ENCODE peak calls at places on chromosomes 7 and 10, in eight cellular contexts. L, J, A, I, W, O, P and H are unnamed samples.

GRCh38 chr7:39950473-39951155 is 558 bp downstream of the CDK13 start:
- DNase-seq in L (no peak), J (peak; percentile 70), A (peak; percentile 50), I (peak; percentile 65), W (peak; percentile 53), O (no peak), P (no peak), H (no peak)

GRCh38 chr7:116227678-116228239 is 17.4 kb downstream of the TES start:
- DNase-seq in L (peak; percentile 72), J (no peak), A (peak; percentile 92), I (no peak), W (peak; percentile 83), O (peak; percentile 96), P (no peak), H (no peak)

GRCh38 chr7:92641921-92642511 is 51.8 kb upstream of the FAM133B start:
- DNase-seq in L (peak; percentile 18), J (no peak), A (peak; percentile 87), I (no peak), W (peak; percentile 83), O (peak; percentile 77), P (no peak), H (peak; percentile 84)

GRCh38 chr10:49512121-49512809 is 26.7 kb downstream of the ERCC6 start:
- DNase-seq in L (no peak), J (no peak), A (peak; percentile 47), I (no peak), W (peak; percentile 52), O (peak; percentile 50), P (no peak), H (no peak)

GRCh38 chr10:102281103-102281502 is 35.8 kb downstream of the GBF1 start:
- DNase-seq in L (peak; percentile 8), J (no peak), A (no peak), I (no peak), W (no peak), O (no peak), P (no peak), H (no peak)

GRCh38 chr10:4527281-4527960 is 298.6 kb upstream of the AKR1E2 start:
- DNase-seq in L (no peak), J (no peak), A (peak; percentile 58), I (no peak), W (peak; percentile 32), O (peak; percentile 87), P (no peak), H (peak; percentile 37)

GRCh38 chr10:4662576-4663161 is 163.3 kb upstream of the AKR1E2 start:
- DNase-seq in L (no peak), J (no peak), A (peak; percentile 64), I (no peak), W (no peak), O (peak; percentile 59), P (no peak), H (no peak)

GRCh38 chr10:93272884-93273675 is 199.4 kb downstream of the CYP26A1 start:
- DNase-seq in L (no peak), J (no peak), A (no peak), I (no peak), W (no peak), O (no peak), P (no peak), H (no peak)

GRCh38 chr10:122168598-122168997 is 102.5 kb upstream of the BTBD16 start:
- DNase-seq in L (no peak), J (no peak), A (no peak), I (no peak), W (no peak), O (no peak), P (no peak), H (no peak)

GRCh38 chr7:10799475-10799874 is 174.2 kb upstream of the PHF14 start:
- DNase-seq in L (no peak), J (no peak), A (no peak), I (no peak), W (no peak), O (no peak), P (no peak), H (no peak)

GRCh38 chr10:51010977-51011376 is 63.3 kb upstream of the PRKG1 start:
- DNase-seq in L (no peak), J (no peak), A (peak; percentile 42), I (no peak), W (peak; percentile 52), O (peak; percentile 62), P (no peak), H (no peak)

GRCh38 chr7:84247591-84247990 is 53.0 kb upstream of the SEMA3A start:
- DNase-seq in L (no peak), J (no peak), A (peak; percentile 73), I (no peak), W (peak; percentile 86), O (peak; percentile 81), P (no peak), H (no peak)

GRCh38 chr10:88254091-88254490 is 329.0 kb downstream of the RNLS start:
- DNase-seq in L (no peak), J (no peak), A (peak; percentile 82), I (no peak), W (peak; percentile 91), O (peak; percentile 93), P (no peak), H (peak; percentile 84)

GRCh38 chr10:133421336-133422222 is 2.8 kb downstream of the SPRN start:
- DNase-seq in L (no peak), J (no peak), A (no peak), I (peak; percentile 9), W (no peak), O (no peak), P (peak; percentile 48), H (no peak)

GRCh38 chr7:44213872-44214595 is 13.3 kb downstream of the YKT6 start:
- DNase-seq in L (no peak), J (peak; percentile 14), A (peak; percentile 34), I (peak; percentile 8), W (peak; percentile 61), O (peak; percentile 52), P (no peak), H (peak; percentile 12)

GRCh38 chr10:126060232-126060935 is 164.0 kb downstream of the FANK1 start:
- DNase-seq in L (no peak), J (no peak), A (peak; percentile 88), I (no peak), W (peak; percentile 75), O (peak; percentile 96), P (peak; percentile 77), H (no peak)

GRCh38 chr7:34832020-34832419 is 174.0 kb downstream of the NPSR1 start:
- DNase-seq in L (no peak), J (no peak), A (no peak), I (no peak), W (no peak), O (no peak), P (no peak), H (no peak)

GRCh38 chr10:35306852-35307251 is 29.5 kb upstream of the CCNY start:
- DNase-seq in L (no peak), J (peak; percentile 45), A (no peak), I (no peak), W (peak; percentile 99), O (peak; percentile 36), P (no peak), H (peak; percentile 41)

GRCh38 chr10:7541137-7542087 is 125.4 kb downstream of the ITIH5 start:
- DNase-seq in L (no peak), J (no peak), A (peak; percentile 60), I (peak; percentile 62), W (no peak), O (peak; percentile 25), P (no peak), H (no peak)

GRCh38 chr7:149865437-149865836 is 8.3 kb upstream of the ATP6V0E2 start:
- DNase-seq in L (no peak), J (no peak), A (no peak), I (no peak), W (no peak), O (no peak), P (no peak), H (no peak)

GRCh38 chr10:63738410-63738809 is 217.2 kb downstream of the REEP3 start:
- DNase-seq in L (no peak), J (no peak), A (peak; percentile 61), I (no peak), W (peak; percentile 11), O (peak; percentile 87), P (no peak), H (no peak)

GRCh38 chr7:4612939-4613841 is 68.9 kb upstream of the FOXK1 start:
- DNase-seq in L (no peak), J (no peak), A (peak; percentile 28), I (no peak), W (no peak), O (peak; percentile 24), P (peak; percentile 75), H (no peak)

GRCh38 chr7:131436384-131436783 is 108.7 kb downstream of the MKLN1 start:
- DNase-seq in L (no peak), J (no peak), A (no peak), I (no peak), W (no peak), O (no peak), P (no peak), H (no peak)

GRCh38 chr7:2231992-2232765 is 566 bp downstream of the MAD1L1 start:
- DNase-seq in L (no peak), J (no peak), A (no peak), I (no peak), W (no peak), O (no peak), P (no peak), H (no peak)

GRCh38 chr10:70315276-70315675 is 31.5 kb upstream of the NPFFR1 start:
- DNase-seq in L (no peak), J (no peak), A (no peak), I (no peak), W (no peak), O (no peak), P (no peak), H (no peak)
- TF ChIP-seq CTCF in L (no peak), J (no peak), A (no peak), I (no peak), W (no peak), O (no peak), P (no peak), H (no peak)

DNA sequence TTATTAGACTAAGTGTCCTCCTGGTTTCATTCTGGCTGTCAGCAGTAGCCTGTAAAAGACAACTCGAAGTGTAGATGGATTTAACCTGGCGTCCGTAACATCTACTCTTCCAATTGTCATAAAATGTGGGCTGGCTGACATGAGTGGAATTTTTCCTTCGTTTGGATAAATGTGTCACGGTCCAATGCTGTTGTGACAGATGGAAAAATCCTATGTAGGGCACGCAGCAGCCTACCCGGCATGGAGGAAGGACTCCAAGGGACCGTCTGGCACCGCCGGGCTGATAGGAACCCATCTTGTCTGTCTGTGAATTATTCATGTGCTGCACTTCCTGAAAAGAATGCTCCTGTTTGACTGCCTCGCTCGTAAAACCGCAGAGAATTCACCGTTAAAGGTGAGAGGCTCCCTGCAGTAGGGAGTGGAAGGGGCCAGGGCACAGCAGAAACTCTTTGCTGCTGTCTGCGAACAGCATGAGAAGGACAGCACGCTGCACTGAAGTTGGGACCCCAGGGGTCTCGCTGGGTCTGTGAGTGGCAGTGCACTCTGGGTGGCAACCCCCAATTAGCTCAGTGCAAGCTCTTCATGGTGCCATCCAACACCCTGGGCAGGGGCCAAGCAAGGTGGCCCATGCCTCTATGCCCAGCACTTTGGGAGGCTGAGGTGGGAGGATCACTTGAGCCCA is 1.6 kb upstream of the ORAI2 start:
- DNase-seq in L (no peak), J (peak; percentile 62), A (no peak), I (no peak), W (peak; percentile 28), O (no peak), P (no peak), H (no peak)
- H3K4me3 ChIP-seq in L (no peak overlapping the region), J (no peak overlapping the region), A (no peak overlapping the region), I (no peak overlapping the region), W (no peak overlapping the region), O (no peak overlapping the region), P (no peak overlapping the region), H (no peak overlapping the region)

GRCh38 chr7:134438946-134439345 is 20.0 kb downstream of the AKR1B1 start:
- DNase-seq in L (no peak), J (no peak), A (peak; percentile 23), I (no peak), W (no peak), O (no peak), P (no peak), H (no peak)
- TF ChIP-seq CTCF in L (no peak), J (no peak), A (no peak), I (no peak), W (no peak), O (no peak), P (no peak), H (no peak)

GRCh38 chr10:61001731-61002122 is 57.7 kb upstream of the RHOBTB1 start:
- DNase-seq in L (no peak), J (no peak), A (no peak), I (no peak), W (no peak), O (no peak), P (no peak), H (no peak)
- H3K4me3 ChIP-seq in L (peak overlapping the region; percentile 70), J (no peak overlapping the region), A (peak overlapping the region; percentile 59), I (peak overlapping the region; percentile 47), W (no peak overlapping the region), O (peak overlapping the region; percentile 10), P (peak overlapping the region; percentile 28), H (peak overlapping the region; percentile 72)